ENCODE peak calls at places on chromosomes 16 and 17, in seven cellular contexts. Y is HCT116; H is NCI-H2029; X is HCEC 1CT; R is effector CD4-positive, alpha-beta T cell; Q is EL; J is heart right ventricle. M is an unnamed sample.

GRCh38 chr16:80009971-80010659 is 409.6 kb upstream of the MAF start:
- DNase-seq in Y (no peak), H (no peak), X (no peak), R (no peak), Q (no peak), J (no peak), M (no peak)

GRCh38 chr16:86572041-86572521 is 5.5 kb downstream of the FOXC2 start:
- DNase-seq in Y (no peak), H (no peak), X (no peak), R (no peak), Q (peak), J (no peak), M (no peak)

GRCh38 chr16:67563708-67564468 is 1.6 kb downstream of the CTCF start:
- DNase-seq in Y (no peak), H (no peak), X (peak), R (no peak), Q (peak), J (peak), M (no peak)

GRCh38 chr17:20022701-20023100 is 13.5 kb downstream of the SPECC1 start:
- DNase-seq in Y (no peak), H (no peak), X (no peak), R (no peak), Q (no peak), J (no peak), M (no peak)

GRCh38 chr16:57226701-57227621 is 18.1 kb upstream of the ARL2BP start:
- DNase-seq in Y (no peak), H (no peak), X (no peak), R (no peak), Q (peak), J (no peak), M (no peak)

GRCh38 chr17:4947411-4948165 is 742 bp downstream of the PFN1 start:
- DNase-seq in Y (no peak), H (no peak), X (peak), R (peak), Q (peak), J (peak), M (peak)

GRCh38 chr17:34095101-34095500 is 160.0 kb upstream of the CCL2 start:
- DNase-seq in Y (no peak), H (peak), X (no peak), R (no peak), Q (no peak), J (no peak), M (no peak)

GRCh38 chr16:57862698-57863433 is 60.6 kb upstream of the KIFC3 start:
- DNase-seq in Y (no peak), H (no peak), X (no peak), R (no peak), Q (no peak), J (no peak), M (no peak)

GRCh38 chr16:35363510-35363909 is 1904.1 kb downstream of the TP53TG3F start:
- DNase-seq in Y (no peak), H (no peak), X (no peak), R (no peak), Q (no peak), J (no peak), M (no peak)

GRCh38 chr16:48608452-48608851 is 1.5 kb downstream of the N4BP1 start:
- DNase-seq in Y (no peak), H (no peak), X (peak), R (peak), Q (peak), J (no peak), M (no peak)

GRCh38 chr17:19744922-19745757 is 3.0 kb downstream of the ALDH3A1 start:
- DNase-seq in Y (peak), H (peak), X (peak), R (peak), Q (peak), J (peak), M (peak)

GRCh38 chr17:80254396-80255241 is 6.0 kb upstream of the RNF213 start:
- DNase-seq in Y (peak), H (peak), X (peak), R (peak), Q (peak), J (no peak), M (no peak)

GRCh38 chr17:57097832-57098421 is 12.9 kb downstream of the AKAP1 start:
- DNase-seq in Y (no peak), H (no peak), X (peak), R (no peak), Q (peak), J (peak), M (no peak)

GRCh38 chr17:9537177-9537776 is 38.3 kb downstream of the STX8 start:
- DNase-seq in Y (no peak), H (no peak), X (no peak), R (no peak), Q (no peak), J (no peak), M (no peak)

GRCh38 chr17:64196626-64197025 is 66.4 kb downstream of the TEX2 start:
- DNase-seq in Y (no peak), H (no peak), X (peak), R (no peak), Q (peak), J (no peak), M (no peak)

GRCh38 chr17:78032166-78032565 is 73.7 kb downstream of the TNRC6C start:
- DNase-seq in Y (no peak), H (no peak), X (peak), R (no peak), Q (peak), J (no peak), M (no peak)

GRCh38 chr17:74280093-74280513 is 6.1 kb downstream of the DNAI2 start:
- DNase-seq in Y (no peak), H (no peak), X (no peak), R (peak), Q (no peak), J (no peak), M (peak)

GRCh38 chr17:32558997-32559650 is 72.3 kb downstream of the CDK5R1 start:
- DNase-seq in Y (no peak), H (no peak), X (no peak), R (no peak), Q (no peak), J (no peak), M (no peak)

GRCh38 chr16:72013389-72013788 is 4.8 kb downstream of the DHODH start:
- DNase-seq in Y (no peak), H (no peak), X (no peak), R (no peak), Q (peak), J (no peak), M (peak)

GRCh38 chr16:66591018-66591417 is 11.8 kb downstream of the CMTM2 start:
- DNase-seq in Y (no peak), H (no peak), X (no peak), R (no peak), Q (no peak), J (no peak), M (no peak)

GRCh38 chr17:49469831-49470568 is 25.1 kb upstream of the NGFR start:
- DNase-seq in Y (no peak), H (no peak), X (no peak), R (no peak), Q (no peak), J (no peak), M (peak)

GRCh38 chr17:3378321-3378720 is 7.8 kb downstream of the OR3A2 start:
- DNase-seq in Y (no peak), H (no peak), X (no peak), R (no peak), Q (no peak), J (no peak), M (no peak)

GRCh38 chr17:76529224-76529642 is 8.3 kb downstream of the CYGB start:
- DNase-seq in Y (no peak), H (no peak), X (peak), R (no peak), Q (peak), J (peak), M (peak)

GRCh38 chr16:50613281-50613991 is 65.2 kb downstream of the NKD1 start:
- DNase-seq in Y (no peak), H (no peak), X (no peak), R (no peak), Q (no peak), J (peak), M (no peak)

GRCh38 chr16:66537236-66537635 is 12.7 kb downstream of the TK2 start:
- DNase-seq in Y (no peak), H (no peak), X (no peak), R (no peak), Q (no peak), J (no peak), M (no peak)

GRCh38 chr16:66095676-66096075 is 270.8 kb upstream of the CDH5 start:
- DNase-seq in Y (no peak), H (no peak), X (no peak), R (no peak), Q (no peak), J (no peak), M (no peak)

GRCh38 chr17:78409191-78409621 is 30.8 kb downstream of the PGS1 start:
- DNase-seq in Y (no peak), H (peak), X (no peak), R (no peak), Q (no peak), J (no peak), M (no peak)

GRCh38 chr16:54938351-54939346 is 8.0 kb downstream of the IRX5 start:
- DNase-seq in Y (no peak), H (no peak), X (no peak), R (no peak), Q (no peak), J (no peak), M (peak)

GRCh38 chr17:31591924-31592323 is 200.4 kb downstream of the RAB11FIP4 start:
- DNase-seq in Y (no peak), H (no peak), X (no peak), R (no peak), Q (no peak), J (no peak), M (no peak)

M was measured in left ventricle myocardium superior.